ENCODE peak calls at places on chromosomes 4 and X, in four cellular contexts. Z is M059J, N is astrocyte of the spinal cord, S is GM23248. Q is an unnamed sample.

GRCh38 chr4:168648929-168649328 is 152.1 kb downstream of the PALLD start:
- DNase-seq in Z (peak; percentile 76), S (peak; percentile 85), N (peak; percentile 84), Q (no peak)

GRCh38 chr4:76704133-76704881 is 193.6 kb downstream of the SOWAHB start:
- DNase-seq in Z (peak; percentile 64), N (peak; percentile 47), S (peak; percentile 50), Q (no peak)

GRCh38 chrX:118693843-118694242 is 33.6 kb upstream of the IL13RA1 start:
- DNase-seq in N (no peak), Z (no peak), S (no peak), Q (no peak)

GRCh38 chr4:149175549-149175948 is 640.1 kb downstream of the IQCM start:
- DNase-seq in Z (no peak), S (no peak), N (no peak), Q (no peak)

GRCh38 chr4:31370866-31371465 is 650.8 kb downstream of the PCDH7 start:
- DNase-seq in S (peak; percentile 39), Z (peak; percentile 31), N (peak; percentile 60), Q (peak; percentile 55)

GRCh38 chr4:100289980-100290379 is 99.7 kb upstream of the DDIT4L start:
- DNase-seq in Z (peak; percentile 46), N (no peak), S (peak; percentile 44), Q (no peak)

GRCh38 chr4:71004281-71004851 is 10.9 kb downstream of the DCK start:
- DNase-seq in Z (no peak), S (no peak), N (no peak), Q (no peak)

GRCh38 chr4:135267148-135267878 is 1065.7 kb upstream of the PABPC4L start:
- DNase-seq in S (no peak), Z (no peak), N (no peak), Q (no peak)

GRCh38 chrX:2324116-2324515 is 176.7 kb downstream of the DHRSX start:
- DNase-seq in S (no peak), Z (no peak), N (no peak), Q (no peak)

GRCh38 chr4:6498511-6499240 is 26.3 kb upstream of the PPP2R2C start:
- DNase-seq in N (no peak), S (no peak), Z (no peak), Q (no peak)

GRCh38 chrX:72021975-72022374 is 109.7 kb downstream of the RTL5 start:
- DNase-seq in N (no peak), S (peak; percentile 40), Z (peak; percentile 30), Q (no peak)

GRCh38 chr4:121951570-121952110 is at the start of gene TRPC3:
- DNase-seq in Z (peak; percentile 24), N (peak; percentile 6), S (peak; percentile 58), Q (peak; percentile 71)

GRCh38 chr4:80069108-80069836 is 3.8 kb downstream of the ANTXR2 start:
- DNase-seq in S (peak; percentile 60), Z (no peak), N (no peak), Q (no peak)

GRCh38 chr4:142549248-142549647 is 296.9 kb downstream of the INPP4B start:
- DNase-seq in N (no peak), Z (no peak), S (no peak), Q (no peak)

GRCh38 chr4:34733185-34733916 is 1511.0 kb downstream of the ARAP2 start:
- DNase-seq in N (no peak), Z (peak; percentile 56), S (no peak), Q (no peak)

GRCh38 chrX:151789179-151789800 is 54.7 kb downstream of the CNGA2 start:
- DNase-seq in Z (peak; percentile 97), N (peak; percentile 88), S (peak; percentile 88), Q (peak; percentile 80)

GRCh38 chrX:155068165-155068564 is 2.8 kb downstream of the CMC4 start:
- DNase-seq in S (peak; percentile 80), Z (peak; percentile 93), N (peak; percentile 55), Q (peak; percentile 29)

GRCh38 chr4:5750052-5750950 is 39.3 kb downstream of the EVC start:
- DNase-seq in N (peak; percentile 77), S (peak; percentile 81), Z (peak; percentile 40), Q (peak; percentile 78)

GRCh38 chr4:1922826-1923225 is 51.6 kb downstream of the NSD2 start:
- DNase-seq in Z (no peak), N (no peak), S (no peak), Q (no peak)

GRCh38 chr4:16037901-16038300 is 45.9 kb downstream of the PROM1 start:
- DNase-seq in S (no peak), Z (no peak), N (no peak), Q (no peak)

GRCh38 chr4:153555730-153556440 is 89.7 kb downstream of the TMEM131L start:
- DNase-seq in S (peak; percentile 25), Z (peak; percentile 47), N (peak; percentile 91), Q (no peak)

GRCh38 chr4:186685744-186686143 is 37.9 kb downstream of the FAT1 start:
- DNase-seq in Z (peak; percentile 92), N (peak; percentile 90), S (peak; percentile 90), Q (peak; percentile 72)

GRCh38 chrX:18098704-18099103 is 122.0 kb downstream of the BEND2 start:
- DNase-seq in N (no peak), S (no peak), Z (no peak), Q (no peak)

GRCh38 chr4:62670509-62670908 is 1470.4 kb downstream of the ADGRL3 start:
- DNase-seq in S (no peak), Z (no peak), N (peak; percentile 12), Q (no peak)

GRCh38 chr4:114964016-114964415 is 149.4 kb downstream of the NDST4 start:
- DNase-seq in N (no peak), Z (no peak), S (no peak), Q (no peak)

GRCh38 chrX:135595543-135595942 is 75.1 kb downstream of the INTS6L start:
- DNase-seq in Z (no peak), S (no peak), N (no peak), Q (no peak)

GRCh38 chrX:153460826-153461225 is 9.6 kb downstream of the HAUS7 start:
- DNase-seq in Z (peak; percentile 51), N (peak; percentile 45), S (peak; percentile 56), Q (peak; percentile 57)

GRCh38 chrX:94722578-94722977 is 1048.6 kb downstream of the FAM133A start:
- DNase-seq in Z (no peak), S (no peak), N (no peak), Q (no peak)

GRCh38 chrX:107678957-107679740 is 50.8 kb downstream of the PRPS1 start:
- DNase-seq in S (peak; percentile 80), N (peak; percentile 79), Z (peak; percentile 78), Q (peak; percentile 50)

GRCh38 chrX:124194209-124194608 is 138.3 kb upstream of the TEX13D start:
- DNase-seq in N (peak; percentile 12), Z (peak; percentile 62), S (no peak), Q (no peak)

GRCh38 chrX:109600114-109600710 is 24.8 kb downstream of the KCNE5 start:
- DNase-seq in Z (peak; percentile 29), S (peak; percentile 21), N (peak; percentile 33), Q (peak; percentile 7)

GRCh38 chr4:168569066-168569908 is 72.4 kb downstream of the PALLD start:
- DNase-seq in N (no peak), Z (peak; percentile 75), S (peak; percentile 68), Q (peak; percentile 29)